ENCODE peak calls at places on chromosomes 12 and 14, in eight cellular contexts. A, E, B, N, L, F, R and Z are unnamed samples.

GRCh38 chr12:39309516-39309915 is 133.4 kb downstream of the KIF21A start:
- DNase-seq in L (no peak), R (no peak), A (no peak), E (no peak), N (no peak), F (no peak), B (no peak), Z (no peak)

GRCh38 chr12:7060353-7060954 is at the start of gene C1S:
- DNase-seq in N (peak; percentile 42), L (no peak), R (peak; percentile 65), A (peak; percentile 87), E (peak; percentile 88), B (no peak), F (peak; percentile 98), Z (peak; percentile 94)

GRCh38 chr14:89303452-89304435 is 113.3 kb downstream of the FOXN3 start:
- DNase-seq in R (peak; percentile 80), E (peak; percentile 90), B (no peak), L (peak; percentile 90), N (no peak), F (peak; percentile 78), A (peak; percentile 18), Z (peak; percentile 78)

GRCh38 chr12:122127839-122128238 is 46.2 kb downstream of the IL31 start:
- DNase-seq in A (no peak), E (no peak), R (no peak), F (no peak), N (no peak), B (no peak), L (no peak), Z (no peak)

GRCh38 chr12:116964004-116964739 is 53.4 kb downstream of the FBXW8 start:
- DNase-seq in L (no peak), A (no peak), R (no peak), N (no peak), B (no peak), E (no peak), F (no peak), Z (no peak)

GRCh38 chr14:100782516-100783320 is 43.2 kb upstream of the MEG3 start:
- DNase-seq in L (no peak), F (no peak), B (no peak), E (no peak), R (no peak), A (no peak), N (peak; percentile 5), Z (no peak)

GRCh38 chr12:128914908-128915563 is 61.8 kb downstream of the GLT1D1 start:
- DNase-seq in L (peak; percentile 90), F (no peak), B (no peak), R (no peak), A (no peak), N (no peak), E (no peak), Z (no peak)

GRCh38 chr12:13964666-13965065 is 16.7 kb downstream of the GRIN2B start:
- DNase-seq in R (no peak), N (no peak), E (no peak), F (no peak), L (no peak), A (no peak), B (no peak), Z (no peak)

GRCh38 chr12:43113153-43113552 is 438.9 kb downstream of the ADAMTS20 start:
- DNase-seq in L (no peak), F (peak; percentile 48), A (no peak), R (no peak), E (peak; percentile 46), B (no peak), N (no peak), Z (no peak)

GRCh38 chr14:96823652-96824051 is 26.5 kb downstream of the VRK1 start:
- DNase-seq in N (no peak), F (no peak), L (no peak), B (no peak), R (no peak), A (no peak), E (no peak), Z (no peak)

GRCh38 chr12:93202688-93203087 is 175.0 kb upstream of the NUDT4 start:
- DNase-seq in R (no peak), B (no peak), E (no peak), A (no peak), L (no peak), F (no peak), N (no peak), Z (no peak)

GRCh38 chr14:80344208-80344607 is 132.9 kb upstream of the DIO2 start:
- DNase-seq in L (no peak), E (no peak), F (no peak), N (no peak), R (no peak), B (no peak), A (no peak), Z (no peak)

GRCh38 chr12:6838854-6839253 is 1.9 kb upstream of the GNB3 start:
- DNase-seq in A (no peak), L (no peak), N (no peak), E (no peak), B (no peak), F (no peak), R (no peak), Z (no peak)

GRCh38 chr12:94109154-94109553 is 39.2 kb upstream of the PLXNC1 start:
- DNase-seq in B (no peak), A (no peak), E (peak; percentile 54), R (no peak), F (peak; percentile 61), N (no peak), L (peak; percentile 18), Z (no peak)

GRCh38 chr14:87109271-87109670 is 883.7 kb downstream of the GALC start:
- DNase-seq in B (no peak), R (no peak), E (peak; percentile 8), F (no peak), A (no peak), N (no peak), L (no peak), Z (no peak)

GRCh38 chr14:22112004-22112403 is 438.4 kb upstream of the OR4E1 start:
- DNase-seq in R (peak; percentile 63), F (peak; percentile 1), N (peak; percentile 63), L (peak; percentile 29), A (no peak), E (no peak), B (peak; percentile 51), Z (no peak)

GRCh38 chr14:104665663-104666522 is 23.5 kb upstream of the INF2 start:
- DNase-seq in A (peak; percentile 49), F (no peak), L (no peak), E (no peak), R (peak; percentile 84), N (no peak), B (peak; percentile 76), Z (no peak)

GRCh38 chr12:2961705-2962104 is 2.5 kb downstream of the TEAD4 start:
- DNase-seq in E (no peak), F (no peak), B (no peak), N (no peak), A (no peak), R (no peak), L (no peak), Z (no peak)

GRCh38 chr14:64830961-64831360 is 48.7 kb downstream of the SPTB start:
- DNase-seq in A (no peak), L (no peak), E (no peak), R (no peak), N (no peak), F (no peak), B (no peak), Z (no peak)

GRCh38 chr12:114063435-114063834 is 97.3 kb upstream of the RBM19 start:
- DNase-seq in R (no peak), L (no peak), A (no peak), F (no peak), N (peak; percentile 20), E (no peak), B (no peak), Z (no peak)

GRCh38 chr12:94561943-94562411 is 88.4 kb downstream of the TMCC3 start:
- DNase-seq in N (no peak), B (no peak), A (peak; percentile 76), R (peak; percentile 59), E (peak; percentile 24), L (peak; percentile 93), F (no peak), Z (peak; percentile 2)

GRCh38 chr12:53695148-53696138 is 19.6 kb upstream of the ATP5MC2 start:
- DNase-seq in R (no peak), B (peak; percentile 45), N (peak; percentile 63), A (no peak), F (peak; percentile 77), L (no peak), E (peak; percentile 62), Z (peak; percentile 47)

DNA sequence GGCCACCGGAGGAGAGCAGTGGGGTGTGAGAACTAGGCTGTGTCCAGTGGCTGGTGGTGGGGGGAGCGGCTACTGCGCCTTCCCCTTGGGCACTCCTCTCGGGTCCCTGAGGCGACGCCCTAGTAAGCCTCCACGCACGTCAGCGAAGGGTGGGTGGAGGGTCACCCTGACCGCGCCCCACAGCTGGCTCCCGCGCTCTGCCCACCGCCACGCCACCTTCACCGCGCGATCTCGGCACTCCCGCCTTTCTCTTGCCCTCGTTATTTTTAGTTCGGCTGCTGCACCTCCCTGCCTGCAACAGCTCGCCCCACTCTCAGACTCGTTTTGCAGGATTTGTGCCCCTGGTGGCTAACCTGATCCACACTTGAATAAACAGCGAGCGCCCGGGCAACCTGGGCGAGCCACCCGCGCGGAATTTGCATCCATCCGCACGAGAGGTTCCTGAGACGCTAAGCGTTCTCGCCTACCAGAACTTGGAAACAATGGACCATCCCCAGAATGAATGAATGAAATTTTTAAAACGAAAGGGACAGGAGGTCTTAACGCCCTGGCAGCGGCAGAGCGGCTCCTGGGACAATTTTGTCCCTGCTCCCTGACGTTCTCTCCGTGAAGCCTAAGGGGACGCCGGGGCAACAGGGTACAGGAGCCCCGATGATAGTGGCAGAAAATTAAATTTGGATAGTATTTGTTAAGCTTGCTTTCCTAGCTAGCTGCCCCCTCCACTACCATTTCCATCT is 7.0 kb upstream of the BMP4 start:
- DNase-seq in N (peak; percentile 55), E (peak; percentile 32), B (no peak), A (peak; percentile 45), F (no peak), R (peak; percentile 60), L (no peak), Z (no peak)
- TF ChIP-seq CTCF in N (no peak), E (peak; percentile 45), B (peak; percentile 67), A (peak; percentile 64), F (peak; percentile 25), R (no peak), L (no peak), Z (peak; percentile 59)

DNA sequence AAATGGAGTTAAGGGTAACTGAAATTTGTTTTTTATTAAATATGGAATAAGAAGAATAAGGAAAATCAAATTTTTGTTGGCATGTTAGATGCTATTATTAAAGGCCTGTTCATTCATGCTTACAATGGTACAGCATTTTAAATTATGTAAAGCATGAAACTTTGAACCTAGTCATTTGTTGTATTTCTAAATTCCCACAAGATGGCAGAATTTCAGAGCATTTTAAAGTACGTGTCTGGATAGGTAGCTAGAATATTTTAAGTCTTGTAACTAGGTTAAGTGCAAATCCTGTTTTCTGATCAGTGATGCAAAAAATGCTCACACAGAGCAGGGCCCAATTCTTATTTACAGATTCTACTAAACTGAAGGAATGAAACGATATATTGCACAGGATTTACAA is 585.6 kb upstream of the MIS18BP1 start:
- DNase-seq in R (no peak), N (no peak), B (no peak), L (peak; percentile 41), A (no peak), F (peak; percentile 2), E (peak; percentile 0), Z (no peak)
- TF ChIP-seq CTCF in R (no peak), N (no peak), B (peak; percentile 59), L (peak; percentile 5), A (no peak), F (no peak), E (no peak), Z (peak; percentile 37)

GRCh38 chr12:57765003-57765697 is 1.7 kb downstream of the CYP27B1 start:
- DNase-seq in L (peak; percentile 61), E (no peak), R (peak; percentile 78), A (no peak), N (peak; percentile 71), B (no peak), F (peak; percentile 25), Z (peak; percentile 28)
- TF ChIP-seq CTCF in L (peak; percentile 48), E (peak; percentile 45), R (peak; percentile 1), A (peak; percentile 23), N (no peak), B (peak; percentile 48), F (peak; percentile 43), Z (peak; percentile 74)

GRCh38 chr12:46292754-46293402 is 24.0 kb upstream of the SLC38A1 start:
- DNase-seq in L (no peak), E (no peak), B (no peak), A (no peak), N (no peak), R (no peak), F (peak; percentile 46), Z (peak; percentile 5)
- TF ChIP-seq CTCF in L (no peak), E (peak; percentile 21), B (no peak), A (no peak), N (no peak), R (no peak), F (peak; percentile 39), Z (peak; percentile 53)